ENCODE peak calls at places on chromosome X, in seven cellular contexts. C is right lobe of liver; A is psoas muscle; R is lower lobe of right lung; B is CD8-positive, alpha-beta T cell; D is HL-60; Y is ovary. J is an unnamed sample.

GRCh38 chrX:143994206-143994605 is 110.3 kb downstream of the UBE2NL start:
- DNase-seq in A (no peak), Y (no peak), B (no peak), C (no peak), D (no peak), R (no peak), J (no peak)

GRCh38 chrX:75596178-75596577 is 73.3 kb upstream of the ZDHHC15 start:
- DNase-seq in A (no peak), R (no peak), C (no peak), Y (no peak), B (no peak), D (no peak), J (no peak)

GRCh38 chrX:21374994-21375794 is 976 bp downstream of the CNKSR2 start:
- DNase-seq in A (peak), C (no peak), B (no peak), D (no peak), Y (no peak), R (peak), J (no peak)

GRCh38 chrX:20089845-20090244 is 26.9 kb downstream of the MAP7D2 start:
- DNase-seq in D (no peak), B (no peak), C (no peak), Y (no peak), R (no peak), A (no peak), J (no peak)

GRCh38 chrX:109889289-109890006 is 113.5 kb upstream of the TMEM164 start:
- DNase-seq in C (no peak), R (no peak), D (peak), Y (no peak), A (no peak), B (no peak), J (peak)

GRCh38 chrX:39813631-39814246 is 284.0 kb downstream of the BCOR start:
- DNase-seq in D (no peak), R (no peak), Y (peak), C (peak), A (peak), B (no peak), J (peak)

GRCh38 chrX:111507931-111508330 is 3.5 kb upstream of the SERTM2 start:
- DNase-seq in B (no peak), D (no peak), Y (no peak), A (no peak), R (no peak), C (no peak), J (peak)

GRCh38 chrX:153238361-153238760 is 59.3 kb downstream of the MAGEA1 start:
- DNase-seq in Y (no peak), C (no peak), R (no peak), A (no peak), D (no peak), B (no peak), J (no peak)

GRCh38 chrX:15930585-15930984 is 76.0 kb upstream of the AP1S2 start:
- DNase-seq in C (no peak), B (no peak), R (no peak), A (no peak), D (no peak), Y (no peak), J (peak)

GRCh38 chrX:148872153-148872540 is 371.7 kb downstream of the AFF2 start:
- DNase-seq in R (no peak), D (no peak), C (no peak), Y (no peak), B (no peak), A (no peak), J (no peak)

GRCh38 chrX:41596586-41596985 is 92.2 kb upstream of the GPR34 start:
- DNase-seq in Y (no peak), R (no peak), A (no peak), C (no peak), B (no peak), D (no peak), J (no peak)

GRCh38 chrX:16445166-16445752 is 204.7 kb upstream of the S100G start:
- DNase-seq in R (no peak), C (no peak), A (no peak), B (peak), Y (no peak), D (no peak), J (peak)

GRCh38 chrX:69290327-69290726 is 125.1 kb upstream of the PJA1 start:
- DNase-seq in D (no peak), R (no peak), B (no peak), C (no peak), A (no peak), Y (no peak), J (no peak)

GRCh38 chrX:20454117-20454516 is 187.4 kb upstream of the RPS6KA3 start:
- DNase-seq in Y (no peak), D (no peak), C (no peak), R (no peak), A (no peak), B (no peak), J (peak)

GRCh38 chrX:54173791-54174190 is 9.3 kb downstream of the FAM120C start:
- DNase-seq in C (no peak), A (no peak), D (no peak), Y (no peak), B (no peak), R (no peak), J (no peak)

GRCh38 chrX:136166221-136166855 is 19.0 kb downstream of the FHL1 start:
- DNase-seq in C (no peak), A (no peak), D (no peak), R (no peak), Y (no peak), B (no peak), J (peak)

GRCh38 chrX:99461223-99461622 is 948.9 kb downstream of the PCDH19 start:
- DNase-seq in R (no peak), C (no peak), Y (no peak), D (no peak), A (no peak), B (no peak), J (no peak)

GRCh38 chrX:139914421-139914820 is 18.4 kb downstream of the ATP11C start:
- DNase-seq in B (no peak), A (no peak), Y (no peak), D (no peak), R (no peak), C (no peak), J (no peak)

GRCh38 chrX:122154019-122154418 is 1030.1 kb upstream of the GRIA3 start:
- DNase-seq in R (no peak), C (no peak), Y (no peak), B (no peak), D (no peak), A (no peak), J (no peak)

GRCh38 chrX:103780701-103781402 is 4.2 kb downstream of the PLP1 start:
- DNase-seq in B (no peak), D (no peak), R (no peak), C (no peak), Y (no peak), A (no peak), J (no peak)

GRCh38 chrX:129769467-129770154 is 10.1 kb upstream of the SASH3 start:
- DNase-seq in R (no peak), A (peak), C (no peak), D (no peak), Y (no peak), B (peak), J (no peak)

GRCh38 chrX:15511563-15511962 is 11.0 kb downstream of the BMX start:
- DNase-seq in C (no peak), Y (no peak), D (no peak), R (no peak), B (no peak), A (no peak), J (no peak)

GRCh38 chrX:50903387-50904027 is 7.0 kb upstream of the BMP15 start:
- DNase-seq in A (no peak), Y (no peak), R (no peak), B (no peak), C (no peak), D (no peak), J (peak)

GRCh38 chrX:50910685-50911176 is at the start of gene BMP15:
- DNase-seq in R (no peak), D (no peak), A (no peak), Y (no peak), B (no peak), C (no peak), J (no peak)

GRCh38 chrX:50905334-50905733 is 5.2 kb upstream of the BMP15 start:
- DNase-seq in B (no peak), C (peak), Y (no peak), D (no peak), A (no peak), R (no peak), J (no peak)
- TF ChIP-seq CTCF in B (no peak), C (peak), Y (no peak), D (no peak), A (no peak), R (peak), J (peak)

DNA sequence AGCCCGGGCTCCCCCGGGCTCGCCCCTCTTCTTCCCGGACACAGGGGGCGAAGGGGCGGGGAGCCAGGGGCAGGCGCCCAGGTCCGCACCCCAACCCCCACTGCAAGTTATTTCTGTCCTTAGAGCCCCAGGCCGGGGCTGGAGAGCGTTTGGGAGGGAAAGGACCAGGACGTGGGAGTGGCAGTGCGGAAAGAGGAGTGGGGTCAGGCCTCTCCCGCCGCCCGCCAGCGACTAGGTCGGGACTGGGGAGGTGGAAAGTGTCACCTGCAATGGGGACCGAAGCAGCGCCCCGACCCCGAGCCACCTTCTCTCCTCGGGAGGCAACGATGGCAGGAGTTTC is 351 bp downstream of the CCDC160 start:
- DNase-seq in A (no peak), R (no peak), Y (no peak), D (no peak), C (no peak), B (no peak), J (no peak)
- H3K4me3 ChIP-seq in A (peak), R (peak), Y (peak), D (no peak), C (peak), B (no peak), J (peak)

GRCh38 chrX:119186194-119186593 is 49.9 kb upstream of the PGRMC1 start:
- DNase-seq in B (no peak), D (no peak), Y (no peak), C (no peak), R (no peak), A (no peak), J (no peak)
- TF ChIP-seq CTCF in B (no peak), D (no peak), Y (no peak), C (no peak), R (no peak), A (no peak), J (no peak)

DNA sequence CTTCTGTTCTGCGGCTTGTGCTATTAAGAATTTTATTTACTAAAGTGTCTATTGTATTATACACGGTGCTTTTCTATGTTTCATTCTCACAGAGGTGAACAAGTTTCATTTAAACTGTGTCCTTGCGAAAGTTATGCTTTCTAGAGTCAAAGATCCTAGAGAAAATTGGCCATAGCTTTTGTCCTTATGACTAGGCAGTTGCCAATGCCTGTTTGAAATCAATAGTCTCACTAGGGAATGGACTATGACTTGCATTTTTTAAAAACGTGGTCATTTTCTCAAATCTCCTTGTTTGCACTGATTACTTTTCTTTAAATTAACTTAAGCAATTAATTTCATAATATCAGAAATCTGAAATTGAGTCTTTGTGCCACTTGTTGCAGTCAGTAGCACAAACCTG is 211.7 kb upstream of the MID1 start:
- DNase-seq in D (no peak), B (no peak), A (no peak), Y (no peak), C (no peak), R (no peak), J (no peak)
- H3K4me3 ChIP-seq in D (no peak), B (no peak), A (no peak), Y (no peak), C (no peak), R (no peak), J (no peak)

GRCh38 chrX:120793098-120793497 is 82.6 kb downstream of the CT47B1 start:
- DNase-seq in B (no peak), Y (no peak), A (no peak), D (no peak), R (no peak), C (no peak), J (no peak)

GRCh38 chrX:120791013-120791643 is 84.5 kb downstream of the CT47B1 start:
- DNase-seq in R (no peak), C (no peak), A (peak), Y (peak), B (no peak), D (no peak), J (peak)

GRCh38 chrX:120794525-120794975 is 81.1 kb downstream of the CT47B1 start:
- DNase-seq in D (no peak), R (no peak), C (no peak), Y (no peak), A (no peak), B (no peak), J (no peak)

GRCh38 chrX:120790552-120790951 is 85.1 kb downstream of the CT47B1 start:
- DNase-seq in Y (no peak), B (no peak), R (no peak), A (no peak), D (no peak), C (no peak), J (no peak)

DNA sequence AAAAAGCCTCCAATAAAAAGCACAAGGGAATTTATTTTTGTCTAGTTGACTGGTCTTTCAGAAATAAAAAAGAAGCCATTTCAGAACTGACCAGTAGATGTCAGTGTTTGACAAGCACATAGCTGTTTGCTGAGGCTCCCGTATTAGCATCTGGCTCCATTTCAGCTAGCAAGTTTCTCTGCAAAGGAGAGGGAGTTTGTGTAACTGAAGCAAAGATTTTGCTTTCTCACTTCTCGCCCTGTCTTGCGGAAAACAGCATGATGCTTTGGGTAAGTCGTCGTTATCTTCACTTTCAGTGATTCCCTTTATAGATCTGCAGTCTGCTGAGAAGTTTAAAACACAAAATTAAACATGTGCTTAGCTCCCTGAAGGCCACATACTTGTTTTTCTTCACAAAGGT is 85.5 kb downstream of the CT47B1 start:
- DNase-seq in C (no peak), B (peak), A (no peak), Y (no peak), R (no peak), D (peak), J (peak)
- TF ChIP-seq CTCF in C (peak), B (peak), A (peak), Y (peak), R (peak), D (peak), J (peak)

GRCh38 chrX:13699183-13699826 is 10.4 kb downstream of the RAB9A start:
- DNase-seq in B (no peak), A (no peak), R (no peak), C (no peak), Y (no peak), D (no peak), J (no peak)

GRCh38 chrX:13698432-13698831 is 9.5 kb downstream of the RAB9A start:
- DNase-seq in Y (no peak), C (no peak), D (no peak), B (no peak), A (no peak), R (no peak), J (no peak)

GRCh38 chrX:13695601-13696115 is 6.7 kb downstream of the RAB9A start:
- DNase-seq in Y (no peak), R (no peak), C (no peak), A (no peak), D (no peak), B (no peak), J (no peak)

GRCh38 chrX:13697976-13698375 is 9.0 kb downstream of the RAB9A start:
- DNase-seq in B (no peak), A (no peak), C (no peak), D (no peak), R (no peak), Y (no peak), J (no peak)

GRCh38 chrX:13697440-13697839 is 8.5 kb downstream of the RAB9A start:
- DNase-seq in Y (no peak), R (no peak), B (no peak), A (no peak), C (no peak), D (no peak), J (no peak)
- H3K4me3 ChIP-seq in Y (no peak), R (no peak), B (no peak), A (no peak), C (no peak), D (no peak), J (no peak)

DNA sequence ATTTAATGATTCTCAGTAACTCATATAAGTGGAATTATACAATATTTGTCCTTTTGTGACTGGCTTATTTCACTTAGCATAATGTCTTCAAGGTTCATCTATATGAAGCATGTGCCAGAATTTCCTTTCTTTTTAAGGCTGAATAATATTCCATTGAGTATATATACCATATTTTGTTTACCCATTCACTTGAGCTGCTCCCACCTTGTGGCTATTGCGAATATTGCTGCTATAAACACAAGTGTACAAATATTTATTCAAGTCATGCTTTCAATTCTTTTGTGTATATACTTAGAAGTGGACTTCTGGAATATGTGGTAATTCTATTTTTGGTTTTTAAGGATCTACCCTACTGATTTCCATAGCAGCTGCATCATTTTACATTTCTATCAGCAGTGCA is 219.1 kb downstream of the MID1 start:
- DNase-seq in A (no peak), C (no peak), R (no peak), Y (no peak), B (no peak), D (no peak), J (no peak)
- TF ChIP-seq CTCF in A (no peak), C (no peak), R (no peak), Y (no peak), B (no peak), D (no peak), J (no peak)

DNA sequence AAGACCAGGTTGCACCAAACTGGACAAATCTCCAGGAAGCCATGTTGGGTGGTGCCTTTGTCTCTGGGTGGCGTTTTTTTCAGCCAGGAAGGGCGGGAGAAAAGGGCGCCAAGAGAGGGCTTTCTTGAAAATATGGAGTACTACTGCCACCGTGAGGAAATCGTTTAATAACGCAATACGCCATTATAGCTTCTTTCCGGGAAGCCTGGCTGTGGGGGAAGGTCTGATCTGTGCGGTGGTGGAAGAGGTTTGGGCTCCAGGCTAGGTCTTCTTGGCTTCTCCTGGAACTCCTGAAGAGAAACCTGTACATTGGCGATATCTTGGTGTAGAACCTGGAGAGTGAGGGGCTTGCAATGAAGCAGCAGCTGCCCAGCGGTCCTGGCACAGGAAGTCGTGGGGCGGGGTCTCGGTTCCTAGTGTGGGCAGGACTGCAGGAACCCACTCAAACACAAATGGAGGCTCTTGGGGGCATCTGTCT is 202.7 kb downstream of the OR13H1 start:
- DNase-seq in D (no peak), R (no peak), B (no peak), A (peak), C (no peak), Y (peak), J (peak)
- H3K4me3 ChIP-seq in D (no peak), R (no peak), B (no peak), A (peak), C (peak), Y (peak), J (peak)

GRCh38 chrX:80576815-80577533 is 156.7 kb downstream of the TENT5D start:
- DNase-seq in R (no peak), B (no peak), Y (no peak), D (no peak), A (no peak), C (no peak), J (no peak)

GRCh38 chrX:80573275-80573674 is 153.0 kb downstream of the TENT5D start:
- DNase-seq in Y (no peak), R (no peak), D (no peak), C (no peak), B (no peak), A (no peak), J (no peak)

GRCh38 chrX:80576267-80576666 is 156.0 kb downstream of the TENT5D start:
- DNase-seq in B (no peak), D (no peak), R (no peak), C (no peak), Y (no peak), A (no peak), J (no peak)

GRCh38 chrX:80572636-80573035 is 152.4 kb downstream of the TENT5D start:
- DNase-seq in C (no peak), D (no peak), Y (no peak), R (no peak), B (no peak), A (no peak), J (no peak)

GRCh38 chrX:80578518-80579105 is 158.4 kb downstream of the TENT5D start:
- DNase-seq in R (no peak), Y (no peak), D (no peak), B (no peak), A (no peak), C (no peak), J (peak)
- TF ChIP-seq CTCF in R (peak), Y (peak), D (no peak), B (peak), A (peak), C (peak), J (peak)